ENCODE peak calls at places on chromosomes 7 and 10, in five cellular contexts. U is right lobe of liver; B is pulmonary artery endothelial cell; S is globus pallidus; M is stimulated activated CD4-positive, alpha-beta T cell treated with anti-CD3 and anti-CD28 coated beads, Interleukin-4, amount 100 ng/mL, for 48 hours. W is an unnamed sample.

GRCh38 chr7:116592445-116592844 is 67.6 kb downstream of the CAV1 start:
- DNase-seq in S (no peak), M (no peak), B (peak), U (peak), W (no peak)

GRCh38 chr10:88162852-88163251 is 299.4 kb downstream of the PTEN start:
- DNase-seq in S (no peak), M (no peak), U (no peak), B (no peak), W (no peak)

GRCh38 chr10:16967000-16967865 is 150.0 kb upstream of the RSU1 start:
- DNase-seq in U (no peak), B (no peak), S (no peak), M (no peak), W (no peak)

GRCh38 chr10:103514244-103514643 is 20.7 kb downstream of the NEURL1 start:
- DNase-seq in U (no peak), S (no peak), M (no peak), B (no peak), W (no peak)

GRCh38 chr10:125640609-125641008 is 42.4 kb downstream of the TEX36 start:
- DNase-seq in U (no peak), M (no peak), S (no peak), B (no peak), W (no peak)

GRCh38 chr10:124693801-124694416 is 50.3 kb downstream of the FAM53B start:
- DNase-seq in M (no peak), B (no peak), U (no peak), S (peak), W (peak)

GRCh38 chr7:73606801-73607691 is 17.3 kb downstream of the MLXIPL start:
- DNase-seq in U (no peak), B (no peak), S (peak), M (peak), W (peak)

GRCh38 chr10:94496010-94496409 is 49.6 kb upstream of the HELLS start:
- DNase-seq in B (no peak), S (no peak), U (no peak), M (no peak), W (no peak)

GRCh38 chr10:69855346-69856163 is 53.8 kb downstream of the COL13A1 start:
- DNase-seq in S (peak), U (no peak), B (no peak), M (no peak), W (peak)

GRCh38 chr7:32611201-32611691 is 116.0 kb downstream of the AVL9 start:
- DNase-seq in U (no peak), M (no peak), B (no peak), S (peak), W (no peak)

GRCh38 chr10:103767756-103768155 is 87.6 kb downstream of the SH3PXD2A start:
- DNase-seq in B (no peak), M (no peak), U (no peak), S (no peak), W (no peak)

W was measured in cerebellar cortex.